ENCODE peak calls at places on chromosomes 16 and 17, in seven cellular contexts. U is CD4-positive, CD25-positive, alpha-beta regulatory T cell; F is ascending aorta; G is fibroblast of lung; E is astrocyte; A is hepatocyte; Z is Panc1. Q is an unnamed sample.

GRCh38 chr17:75073618-75074047 is 14.1 kb upstream of the SLC16A5 start:
- DNase-seq in U (no peak), F (no peak), G (no peak), E (no peak), A (peak; percentile 65), Z (no peak), Q (no peak)

GRCh38 chr16:79297297-79297696 is 303.2 kb downstream of the MAF start:
- DNase-seq in U (no peak), F (no peak), G (no peak), E (no peak), A (no peak), Z (no peak), Q (no peak)

GRCh38 chr17:74682442-74683190 is 30.1 kb downstream of the CD300LF start:
- DNase-seq in U (no peak), F (no peak), G (no peak), E (no peak), A (no peak), Z (no peak), Q (no peak)

GRCh38 chr17:21098934-21099687 is 27.7 kb upstream of the DHRS7B start:
- DNase-seq in U (peak; percentile 68), F (peak; percentile 73), G (peak; percentile 69), E (peak; percentile 53), A (peak; percentile 84), Z (peak; percentile 55), Q (peak; percentile 90)

GRCh38 chr17:39486242-39486641 is 25.0 kb downstream of the CDK12 start:
- DNase-seq in U (no peak), F (no peak), G (peak; percentile 70), E (peak; percentile 42), A (peak; percentile 5), Z (no peak), Q (peak; percentile 33)

GRCh38 chr17:56708220-56708567 is 114.7 kb downstream of the NOG start:
- DNase-seq in U (no peak), F (no peak), G (no peak), E (peak; percentile 54), A (no peak), Z (no peak), Q (no peak)

GRCh38 chr17:13735444-13735843 is 133.7 kb upstream of the HS3ST3A1 start:
- DNase-seq in U (no peak), F (no peak), G (no peak), E (no peak), A (no peak), Z (no peak), Q (peak; percentile 9)

GRCh38 chr16:2157480-2158261 is 2.1 kb downstream of the TRAF7 start:
- DNase-seq in U (no peak), F (no peak), G (no peak), E (no peak), A (no peak), Z (no peak), Q (no peak)

GRCh38 chr17:74737299-74738050 is 419 bp downstream of the RAB37 start:
- DNase-seq in U (peak; percentile 48), F (no peak), G (no peak), E (no peak), A (peak; percentile 76), Z (no peak), Q (peak; percentile 55)

GRCh38 chr17:13698832-13699231 is 97.1 kb upstream of the HS3ST3A1 start:
- DNase-seq in U (no peak), F (no peak), G (no peak), E (no peak), A (no peak), Z (no peak), Q (no peak)

GRCh38 chr17:4658478-4659305 is 17.2 kb upstream of the ALOX15 start:
- DNase-seq in U (no peak), F (no peak), G (peak; percentile 10), E (peak; percentile 65), A (peak; percentile 79), Z (no peak), Q (peak; percentile 88)

GRCh38 chr16:73432794-73433455 is 385.0 kb upstream of the ZFHX3 start:
- DNase-seq in U (no peak), F (no peak), G (no peak), E (no peak), A (no peak), Z (no peak), Q (no peak)

GRCh38 chr17:15261063-15261817 is 3.9 kb downstream of the PMP22 start:
- DNase-seq in U (no peak), F (peak; percentile 83), G (peak; percentile 56), E (peak; percentile 42), A (peak; percentile 76), Z (no peak), Q (peak; percentile 80)

GRCh38 chr16:27149986-27150385 is 53.3 kb upstream of the KDM8 start:
- DNase-seq in U (no peak), F (no peak), G (no peak), E (no peak), A (no peak), Z (no peak), Q (no peak)

GRCh38 chr16:48597563-48598392 is 12.2 kb downstream of the N4BP1 start:
- DNase-seq in U (no peak), F (no peak), G (peak; percentile 36), E (no peak), A (no peak), Z (no peak), Q (peak; percentile 18)

GRCh38 chr17:76094046-76094445 is 9.5 kb downstream of the EXOC7 start:
- DNase-seq in U (no peak), F (no peak), G (no peak), E (no peak), A (no peak), Z (no peak), Q (no peak)

GRCh38 chr16:89052824-89053724 is 40.6 kb upstream of the ACSF3 start:
- DNase-seq in U (no peak), F (no peak), G (peak; percentile 17), E (peak; percentile 47), A (no peak), Z (no peak), Q (no peak)

GRCh38 chr17:66970797-66971196 is 6.3 kb downstream of the CACNG4 start:
- DNase-seq in U (no peak), F (no peak), G (no peak), E (no peak), A (no peak), Z (no peak), Q (no peak)

GRCh38 chr16:78648517-78648916 is 549.1 kb downstream of the WWOX start:
- DNase-seq in U (no peak), F (no peak), G (peak; percentile 54), E (peak; percentile 31), A (no peak), Z (no peak), Q (peak; percentile 28)

GRCh38 chr16:12994402-12994801 is 93.0 kb downstream of the SHISA9 start:
- DNase-seq in U (no peak), F (no peak), G (no peak), E (no peak), A (no peak), Z (no peak), Q (no peak)

GRCh38 chr16:22206847-22207714 is 1.0 kb downstream of the EEF2K start:
- DNase-seq in U (peak; percentile 27), F (peak; percentile 94), G (peak; percentile 69), E (peak; percentile 68), A (peak; percentile 69), Z (no peak), Q (peak; percentile 84)

GRCh38 chr17:69637399-69638165 is 223.1 kb downstream of the MAP2K6 start:
- DNase-seq in U (no peak), F (no peak), G (peak; percentile 47), E (peak; percentile 84), A (no peak), Z (no peak), Q (no peak)

GRCh38 chr17:6953689-6954088 is 42.2 kb upstream of the ALOX12 start:
- DNase-seq in U (no peak), F (no peak), G (no peak), E (no peak), A (no peak), Z (no peak), Q (no peak)

GRCh38 chr16:28914325-28914724 is 10.7 kb downstream of the RABEP2 start:
- DNase-seq in U (no peak), F (no peak), G (no peak), E (no peak), A (no peak), Z (no peak), Q (no peak)

DNA sequence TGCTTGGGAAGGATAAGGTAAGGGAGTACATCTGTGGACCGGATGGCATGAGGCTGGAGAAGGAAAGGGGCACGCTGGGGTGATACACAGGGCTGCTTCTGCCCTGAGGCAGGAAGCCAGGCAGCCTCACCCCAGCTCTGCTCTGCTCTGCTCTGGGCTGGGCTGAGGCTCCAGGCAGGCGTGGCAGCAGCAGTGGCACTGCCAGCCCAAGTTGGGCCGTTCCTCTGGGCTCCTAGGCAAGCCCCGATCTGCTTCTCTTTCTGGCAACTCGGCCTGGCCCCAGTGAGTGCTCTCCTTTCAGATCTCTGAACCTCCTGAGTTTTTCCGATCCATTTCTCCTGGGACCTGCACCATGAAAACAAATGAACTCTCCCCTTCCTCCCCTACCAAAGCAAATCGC is 44.9 kb downstream of the VAC14 start:
- DNase-seq in U (no peak), F (no peak), G (no peak), E (no peak), A (no peak), Z (no peak), Q (no peak)
- H3K4me1 ChIP-seq in U (no peaks in the 10 kb centered on the region), F (peaks cover 17% of the 10 kb centered on the region), G (peaks cover 32% of the 10 kb centered on the region), E (peaks cover 31% of the 10 kb centered on the region), A (peaks cover 14% of the 10 kb centered on the region), Z (peaks cover under 1% of the 10 kb centered on the region), Q (no peaks in the 10 kb centered on the region)

DNA sequence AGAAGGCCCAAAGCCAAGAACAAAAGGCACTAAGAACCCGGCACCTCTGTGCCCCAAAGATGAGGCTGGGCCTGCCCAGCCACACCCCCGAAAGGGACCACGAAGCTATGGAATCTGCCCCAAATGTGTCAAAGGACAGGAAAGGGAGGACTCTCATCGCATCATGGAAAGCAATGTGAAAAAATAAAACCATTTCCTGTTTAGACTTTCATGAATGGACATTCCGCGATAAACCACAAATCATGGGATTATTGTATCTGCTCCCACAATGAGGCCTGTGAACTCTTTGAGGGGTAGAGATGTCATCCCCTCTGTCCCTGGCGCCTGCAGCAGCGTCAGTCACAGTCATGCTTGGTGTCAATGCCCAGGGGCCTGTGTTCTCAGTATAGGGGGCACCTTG is 135.0 kb downstream of the COPRS start:
- DNase-seq in U (no peak), F (peak; percentile 49), G (peak; percentile 79), E (peak; percentile 82), A (no peak), Z (no peak), Q (peak; percentile 84)
- H3K27me3 ChIP-seq in U (peaks cover 3% of the 10 kb centered on the region), F (no peaks in the 10 kb centered on the region), G (no peaks in the 10 kb centered on the region), E (no peaks in the 10 kb centered on the region), A (no peaks in the 10 kb centered on the region), Z (no peaks in the 10 kb centered on the region), Q (no peaks in the 10 kb centered on the region)

GRCh38 chr17:879546-879945 is 97.4 kb downstream of the MRM3 start:
- DNase-seq in U (peak; percentile 67), F (peak; percentile 75), G (peak; percentile 68), E (peak; percentile 90), A (peak; percentile 86), Z (peak; percentile 30), Q (peak; percentile 82)
- H3K27ac ChIP-seq in U (no peak overlapping the region), F (peak overlapping the region; percentile 70), G (peak overlapping the region; percentile 72), E (peak overlapping the region; percentile 70), A (peak overlapping the region; percentile 67), Z (peak overlapping the region; percentile 63), Q (peak overlapping the region; percentile 87)

GRCh38 chr16:11783319-11784047 is 13.6 kb downstream of the ZC3H7A start:
- DNase-seq in U (peak; percentile 84), F (no peak), G (peak; percentile 15), E (peak; percentile 76), A (no peak), Z (no peak), Q (no peak)
- H3K4me1 ChIP-seq in U (peaks cover 77% of the 10 kb centered on the region), F (peaks cover 2% of the 10 kb centered on the region), G (peaks cover 18% of the 10 kb centered on the region), E (peaks cover 26% of the 10 kb centered on the region), A (peaks cover 19% of the 10 kb centered on the region), Z (peaks cover 43% of the 10 kb centered on the region), Q (peaks cover 24% of the 10 kb centered on the region)

GRCh38 chr17:81493198-81494038 is 19.2 kb downstream of the ACTG1 start:
- DNase-seq in U (no peak), F (no peak), G (no peak), E (no peak), A (no peak), Z (no peak), Q (no peak)
- H3K27me3 ChIP-seq in U (no peaks in the 10 kb centered on the region), F (no peaks in the 10 kb centered on the region), G (peaks cover 10% of the 10 kb centered on the region), E (peaks cover 16% of the 10 kb centered on the region), A (no peaks in the 10 kb centered on the region), Z (no peaks in the 10 kb centered on the region), Q (no peaks in the 10 kb centered on the region)

Q was measured in cardiac muscle cell.